ENCODE peak calls at places on chromosomes 11 and 22, in six cellular contexts. N is DMS53; K is chondrocyte; E is activated naive CD4-positive, alpha-beta T cell treated with Interleukin-2 at 50 U/mL for 16 hours; F is aorta; W is SJSA1. C is an unnamed sample.
A peak's percentile ranks its signal among the peaks of the same experiment; 100 is the strongest.

GRCh38 chr11:123302751-123303195 is 107.7 kb upstream of the CLMP start:
- DNase-seq in K (no peak), W (no peak), N (no peak), E (peak; percentile 43), F (no peak), C (no peak)

GRCh38 chr22:46088541-46089311 is 61.6 kb upstream of the PPARA start:
- DNase-seq in E (no peak), K (peak; percentile 74), N (no peak), W (no peak), F (peak; percentile 87), C (no peak)

GRCh38 chr22:37802310-37803194 is 5.2 kb upstream of the GCAT start:
- DNase-seq in W (no peak), E (no peak), F (peak; percentile 79), N (peak; percentile 69), K (no peak), C (peak; percentile 39)

GRCh38 chr22:45554040-45554406 is 51.3 kb downstream of the FBLN1 start:
- DNase-seq in N (peak; percentile 83), W (no peak), E (no peak), K (peak; percentile 69), F (peak; percentile 51), C (peak; percentile 41)

GRCh38 chr22:20514658-20515406 is 7.4 kb downstream of the MED15 start:
- DNase-seq in F (no peak), E (no peak), N (no peak), K (no peak), W (peak; percentile 73), C (no peak)

GRCh38 chr11:74141908-74142307 is 28.9 kb downstream of the C2CD3 start:
- DNase-seq in W (no peak), F (no peak), K (no peak), E (no peak), N (no peak), C (no peak)

GRCh38 chr11:69442012-69442806 is 39.3 kb upstream of the LINC01488 start:
- DNase-seq in W (no peak), K (peak; percentile 37), E (no peak), F (no peak), N (no peak), C (no peak)

GRCh38 chr22:46091277-46091977 is 58.9 kb upstream of the PPARA start:
- DNase-seq in K (no peak), E (no peak), F (peak; percentile 45), W (no peak), N (no peak), C (no peak)

GRCh38 chr11:83087035-83087434 is 15.3 kb upstream of the RAB30 start:
- DNase-seq in F (no peak), N (peak; percentile 88), E (no peak), W (no peak), K (no peak), C (peak; percentile 83)

GRCh38 chr11:65150513-65151271 is 16.4 kb upstream of the SYVN1 start:
- DNase-seq in F (peak; percentile 93), E (no peak), N (peak; percentile 98), K (no peak), W (peak; percentile 100), C (peak; percentile 4)

GRCh38 chr11:118715245-118715807 is 35.9 kb upstream of the TREH start:
- DNase-seq in W (peak; percentile 2), F (no peak), N (no peak), K (no peak), E (no peak), C (no peak)

GRCh38 chr22:23767673-23768548 is at the start of gene CHCHD10:
- DNase-seq in K (no peak), E (peak; percentile 79), W (peak; percentile 85), N (peak; percentile 79), F (peak; percentile 92), C (peak; percentile 47)

GRCh38 chr11:122628691-122629555 is 26.6 kb upstream of the UBASH3B start:
- DNase-seq in W (peak; percentile 49), F (peak; percentile 83), E (peak; percentile 73), N (peak; percentile 60), K (no peak), C (peak; percentile 78)